ENCODE peak calls at places on chromosome 10, in seven cellular contexts. Z, F, W, S, M, D and L are unnamed samples.

GRCh38 chr10:97584798-97585438 is 729 bp downstream of the HOGA1 start:
- DNase-seq in W (no peak), Z (no peak), D (no peak), S (no peak), M (no peak), F (peak), L (no peak)

GRCh38 chr10:46527241-46527811 is 29.1 kb downstream of the GPRIN2 start:
- DNase-seq in D (no peak), M (no peak), Z (no peak), F (no peak), W (no peak), S (no peak), L (peak)

GRCh38 chr10:12801214-12802087 is 200.1 kb downstream of the CCDC3 start:
- DNase-seq in W (no peak), S (no peak), Z (no peak), M (no peak), F (no peak), D (no peak), L (no peak)

GRCh38 chr10:481636-482035 is 207.8 kb downstream of the DIP2C start:
- DNase-seq in Z (no peak), M (no peak), W (no peak), D (no peak), F (peak), S (no peak), L (no peak)

GRCh38 chr10:24465899-24466615 is 257.1 kb downstream of the KIAA1217 start:
- DNase-seq in D (peak), F (no peak), Z (no peak), S (no peak), M (no peak), W (no peak), L (no peak)

GRCh38 chr10:116780691-116781205 is 38.4 kb upstream of the HSPA12A start:
- DNase-seq in D (no peak), Z (no peak), F (no peak), S (no peak), M (no peak), W (no peak), L (no peak)

GRCh38 chr10:45418859-45419672 is 45.0 kb downstream of the ALOX5 start:
- DNase-seq in W (no peak), S (peak), F (peak), D (no peak), M (peak), Z (peak), L (peak)

GRCh38 chr10:14648042-14648765 is 126.5 kb downstream of the FAM107B start:
- DNase-seq in Z (peak), M (peak), S (peak), F (peak), D (no peak), W (peak), L (peak)

GRCh38 chr10:48470893-48471805 is 133.7 kb downstream of the ARHGAP22 start:
- DNase-seq in W (no peak), M (no peak), Z (no peak), S (no peak), D (no peak), F (no peak), L (peak)

GRCh38 chr10:117617086-117617485 is 74.5 kb downstream of the EMX2 start:
- DNase-seq in W (no peak), F (no peak), S (no peak), D (no peak), Z (no peak), M (no peak), L (no peak)

GRCh38 chr10:125252937-125253336 is 92.6 kb upstream of the CTBP2 start:
- DNase-seq in S (no peak), D (no peak), M (no peak), F (no peak), W (no peak), Z (no peak), L (no peak)

GRCh38 chr10:119104653-119105024 is 726 bp downstream of the DENND10 start:
- DNase-seq in W (no peak), Z (no peak), F (no peak), S (peak), D (no peak), M (peak), L (no peak)

GRCh38 chr10:11197266-11197712 is 179.6 kb downstream of the CELF2 start:
- DNase-seq in W (no peak), M (no peak), Z (no peak), S (peak), D (no peak), F (no peak), L (no peak)

GRCh38 chr10:98321203-98321780 is 53.3 kb upstream of the LOXL4 start:
- DNase-seq in D (no peak), S (no peak), M (no peak), Z (no peak), W (no peak), F (no peak), L (peak)

GRCh38 chr10:73768881-73769280 is 13.0 kb upstream of the CHCHD1 start:
- DNase-seq in F (no peak), Z (no peak), S (no peak), M (no peak), D (no peak), W (peak), L (no peak)

GRCh38 chr10:122485670-122486069 is 24.3 kb downstream of the HTRA1 start:
- DNase-seq in W (no peak), F (no peak), Z (no peak), M (no peak), S (peak), D (no peak), L (no peak)

GRCh38 chr10:15897282-15897681 is 37.0 kb upstream of the MINDY3 start:
- DNase-seq in S (no peak), W (no peak), D (no peak), M (no peak), Z (no peak), F (no peak), L (no peak)

GRCh38 chr10:71748671-71749191 is 24.6 kb downstream of the VSIR start:
- DNase-seq in S (peak), Z (no peak), M (no peak), D (no peak), F (peak), W (peak), L (no peak)

GRCh38 chr10:132865236-132865635 is 77.1 kb downstream of the CFAP46 start:
- DNase-seq in F (no peak), M (no peak), S (no peak), Z (no peak), W (no peak), D (no peak), L (peak)

GRCh38 chr10:100670828-100671479 is 74.4 kb upstream of the PAX2 start:
- DNase-seq in S (peak), M (peak), F (peak), W (peak), D (no peak), Z (peak), L (peak)

GRCh38 chr10:93152136-93152535 is 78.4 kb downstream of the CYP26A1 start:
- DNase-seq in F (no peak), D (no peak), S (no peak), W (no peak), M (no peak), Z (no peak), L (no peak)

GRCh38 chr10:31751401-31752080 is 177.1 kb downstream of the ARHGAP12 start:
- DNase-seq in W (no peak), D (no peak), Z (no peak), F (no peak), M (no peak), S (no peak), L (no peak)